ENCODE peak calls at places on chromosomes 4 and X, in four cellular contexts. One of them, this sample, is unnamed. For H3K27me3 and H3K36me3, the result is how much of the 10 kb centered on the place peaks cover.

GRCh38 chrX:100649550-100650356 is 5.8 kb downstream of the SRPX2 start:
- DNase-seq in neuronal stem cell: no peak
- DNase-seq in IMR-90: peak
- DNase-seq in Karpas-422: no peak
- DNase-seq in this sample: peak

GRCh38 chrX:67555578-67556203 is 11.9 kb downstream of the AR start:
- DNase-seq in neuronal stem cell: no peak
- DNase-seq in IMR-90: peak
- DNase-seq in Karpas-422: peak
- DNase-seq in this sample: peak

GRCh38 chr4:155353923-155354540 is 22.7 kb downstream of the MAP9 start:
- DNase-seq in neuronal stem cell: peak
- DNase-seq in IMR-90: peak
- DNase-seq in Karpas-422: peak
- DNase-seq in this sample: no peak

GRCh38 chr4:155339999-155340398 is 36.8 kb downstream of the MAP9 start:
- DNase-seq in neuronal stem cell: no peak
- DNase-seq in IMR-90: no peak
- DNase-seq in Karpas-422: peak
- DNase-seq in this sample: no peak

GRCh38 chrX:103846395-103846794 is 14.3 kb upstream of the RAB9B start:
- DNase-seq in neuronal stem cell: no peak
- DNase-seq in IMR-90: peak
- DNase-seq in Karpas-422: no peak
- DNase-seq in this sample: no peak

GRCh38 chrX:70664726-70665125 is 220.1 kb downstream of the DLG3 start:
- DNase-seq in neuronal stem cell: peak
- DNase-seq in IMR-90: peak
- DNase-seq in Karpas-422: peak
- DNase-seq in this sample: peak

GRCh38 chrX:136028383-136028984 is 43.2 kb downstream of the SLC9A6 start:
- DNase-seq in neuronal stem cell: peak
- DNase-seq in IMR-90: peak
- DNase-seq in Karpas-422: peak
- DNase-seq in this sample: peak

GRCh38 chr4:48295116-48295515 is 25.5 kb upstream of the TEC start:
- DNase-seq in neuronal stem cell: no peak
- DNase-seq in IMR-90: no peak
- DNase-seq in Karpas-422: no peak
- DNase-seq in this sample: no peak

GRCh38 chrX:83509246-83509801 is 1.2 kb downstream of the POU3F4 start:
- DNase-seq in neuronal stem cell: no peak
- DNase-seq in IMR-90: no peak
- DNase-seq in Karpas-422: no peak
- DNase-seq in this sample: peak

GRCh38 chr4:15007201-15007600 is 4.9 kb downstream of the CPEB2 start:
- DNase-seq in neuronal stem cell: no peak
- DNase-seq in IMR-90: no peak
- DNase-seq in Karpas-422: no peak
- DNase-seq in this sample: peak

GRCh38 chr4:39883645-39884044 is 94.1 kb downstream of the PDS5A start:
- DNase-seq in neuronal stem cell: no peak
- DNase-seq in IMR-90: peak
- DNase-seq in Karpas-422: no peak
- DNase-seq in this sample: no peak

GRCh38 chr4:86117781-86118302 is 242.0 kb downstream of the MAPK10 start:
- DNase-seq in neuronal stem cell: no peak
- DNase-seq in IMR-90: peak
- DNase-seq in Karpas-422: no peak
- DNase-seq in this sample: no peak

GRCh38 chr4:173168396-173169177 is at the start of gene GALNT7:
- DNase-seq in neuronal stem cell: peak
- DNase-seq in IMR-90: peak
- DNase-seq in Karpas-422: peak
- DNase-seq in this sample: peak

GRCh38 chrX:132292753-132293152 is 73.5 kb upstream of the RAP2C start:
- DNase-seq in neuronal stem cell: peak
- DNase-seq in IMR-90: peak
- DNase-seq in Karpas-422: peak
- DNase-seq in this sample: peak

GRCh38 chr4:68342139-68342538 is 7.8 kb downstream of the YTHDC1 start:
- DNase-seq in neuronal stem cell: no peak
- DNase-seq in IMR-90: peak
- DNase-seq in Karpas-422: no peak
- DNase-seq in this sample: no peak

GRCh38 chr4:14221176-14221575 is 593.7 kb upstream of the BOD1L1 start:
- DNase-seq in neuronal stem cell: no peak
- DNase-seq in IMR-90: peak
- DNase-seq in Karpas-422: no peak
- DNase-seq in this sample: no peak

GRCh38 chr4:54427826-54428225 is 198.7 kb downstream of the PDGFRA start:
- DNase-seq in neuronal stem cell: no peak
- DNase-seq in IMR-90: no peak
- DNase-seq in Karpas-422: no peak
- DNase-seq in this sample: no peak

GRCh38 chrX:97563531-97564133 is 679.9 kb downstream of the RPA4 start:
- DNase-seq in neuronal stem cell: no peak
- DNase-seq in IMR-90: peak
- DNase-seq in Karpas-422: peak
- DNase-seq in this sample: no peak

GRCh38 chr4:110787109-110787508 is 164.2 kb upstream of the PITX2 start:
- DNase-seq in neuronal stem cell: no peak
- DNase-seq in IMR-90: peak
- DNase-seq in Karpas-422: no peak
- DNase-seq in this sample: no peak

DNA sequence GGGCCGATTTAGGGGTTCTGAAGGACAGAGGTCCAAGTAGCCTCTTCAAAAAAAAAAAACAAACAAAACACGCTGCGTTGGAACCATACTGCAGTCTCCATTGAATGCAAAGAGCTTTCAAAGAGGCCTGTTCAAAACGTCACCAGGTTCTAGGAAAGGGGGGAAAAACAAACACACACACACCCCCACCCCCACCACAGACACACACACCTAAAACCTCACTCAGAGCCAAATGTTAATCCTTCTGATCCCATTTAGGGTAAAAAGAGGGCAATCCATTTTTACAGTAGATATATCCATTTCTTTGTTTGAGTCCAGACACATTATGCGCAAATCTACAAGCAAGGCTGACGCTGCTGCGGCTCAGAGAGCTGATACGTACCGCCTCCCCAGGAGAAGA is 1.4 kb downstream of the NKRF start:
- DNase-seq in neuronal stem cell: no peak
- DNase-seq in IMR-90: no peak
- DNase-seq in Karpas-422: no peak
- DNase-seq in this sample: no peak
- H3K4me3 ChIP-seq in neuronal stem cell: peak
- H3K4me3 ChIP-seq in IMR-90: peak
- H3K4me3 ChIP-seq in Karpas-422: peak
- H3K4me3 ChIP-seq in this sample: peak

GRCh38 chrX:27715610-27716009 is 92.2 kb upstream of the MAGEB10 start:
- DNase-seq in neuronal stem cell: no peak
- DNase-seq in IMR-90: no peak
- DNase-seq in Karpas-422: no peak
- DNase-seq in this sample: no peak
- H3K27me3 ChIP-seq in neuronal stem cell: under half
- H3K27me3 ChIP-seq in IMR-90: under half
- H3K27me3 ChIP-seq in Karpas-422: under half
- H3K27me3 ChIP-seq in this sample: under half

GRCh38 chr4:7007944-7008343 is 35.2 kb upstream of the TADA2B start:
- DNase-seq in neuronal stem cell: no peak
- DNase-seq in IMR-90: peak
- DNase-seq in Karpas-422: no peak
- DNase-seq in this sample: peak
- H3K36me3 ChIP-seq in neuronal stem cell: under half
- H3K36me3 ChIP-seq in IMR-90: under half
- H3K36me3 ChIP-seq in Karpas-422: under half
- H3K36me3 ChIP-seq in this sample: under half

GRCh38 chr4:25161599-25161960 is 1.3 kb upstream of the SEPSECS start:
- DNase-seq in neuronal stem cell: no peak
- DNase-seq in IMR-90: no peak
- DNase-seq in Karpas-422: peak
- DNase-seq in this sample: no peak
- H3K4me3 ChIP-seq in neuronal stem cell: no peak
- H3K4me3 ChIP-seq in IMR-90: peak
- H3K4me3 ChIP-seq in Karpas-422: peak
- H3K4me3 ChIP-seq in this sample: no peak

DNA sequence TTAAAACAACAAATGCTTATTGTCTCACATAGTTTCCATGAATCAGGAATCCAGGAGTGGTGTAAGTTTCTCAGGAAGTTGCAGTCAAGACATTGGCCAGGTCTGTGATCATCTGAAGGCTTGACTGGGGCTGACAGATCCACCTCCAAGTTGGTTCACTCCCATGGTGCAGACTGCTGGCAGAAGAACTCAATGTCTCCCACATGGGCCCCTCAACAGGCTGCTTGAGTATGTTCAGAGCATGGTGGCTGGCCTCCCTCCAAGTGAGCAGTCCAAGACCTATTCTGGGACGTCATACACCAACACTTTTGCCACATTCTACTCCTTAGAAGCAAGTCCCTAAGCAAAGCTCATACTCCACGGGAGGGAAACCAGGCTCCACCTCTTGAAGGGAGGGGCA is 35.4 kb downstream of the LGI2 start:
- DNase-seq in neuronal stem cell: no peak
- DNase-seq in IMR-90: no peak
- DNase-seq in Karpas-422: no peak
- DNase-seq in this sample: no peak
- H3K27me3 ChIP-seq in neuronal stem cell: under half
- H3K27me3 ChIP-seq in IMR-90: under half
- H3K27me3 ChIP-seq in Karpas-422: under half
- H3K27me3 ChIP-seq in this sample: under half

DNA sequence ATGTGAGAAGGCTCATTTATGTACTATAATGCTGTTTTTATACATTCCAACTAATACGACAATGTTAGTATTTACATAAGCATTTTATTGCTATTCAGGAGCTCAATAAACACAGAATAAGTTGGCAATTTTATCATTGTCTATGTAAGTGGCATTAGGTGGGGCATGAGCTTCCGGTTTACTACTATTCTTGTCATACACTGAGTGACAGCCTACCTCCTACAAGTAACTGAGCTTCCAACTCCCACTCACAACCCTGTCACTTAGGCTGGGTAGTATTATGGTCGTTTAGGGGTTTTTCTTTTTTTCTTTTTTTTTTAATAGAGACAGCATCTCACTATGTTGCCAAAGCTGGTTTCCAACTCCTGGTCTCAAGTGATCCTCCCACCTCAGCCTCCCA is 7.4 kb downstream of the PPID start:
- DNase-seq in neuronal stem cell: no peak
- DNase-seq in IMR-90: no peak
- DNase-seq in Karpas-422: no peak
- DNase-seq in this sample: no peak
- H3K36me3 ChIP-seq in neuronal stem cell: under half
- H3K36me3 ChIP-seq in IMR-90: under half
- H3K36me3 ChIP-seq in Karpas-422: half or more
- H3K36me3 ChIP-seq in this sample: under half

DNA sequence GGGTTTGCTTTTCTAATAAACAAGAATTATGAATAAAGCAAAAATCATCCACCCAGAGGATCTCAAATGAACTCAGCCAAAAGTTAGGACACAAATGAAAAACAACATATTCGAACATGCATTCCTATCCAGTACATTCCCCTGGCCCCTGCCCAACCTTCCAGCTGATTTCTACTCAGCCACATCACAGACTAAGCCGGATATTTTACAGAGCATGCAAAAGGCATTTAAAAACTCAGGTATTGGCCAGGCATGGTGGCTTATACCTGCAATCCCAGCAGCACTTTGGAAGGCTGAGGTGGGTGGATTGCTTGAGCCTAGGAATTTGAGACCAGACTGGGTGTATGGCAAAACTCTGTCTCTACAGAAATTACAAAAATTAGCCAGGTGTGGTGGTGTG is 54.6 kb downstream of the RELL1 start:
- DNase-seq in neuronal stem cell: no peak
- DNase-seq in IMR-90: peak
- DNase-seq in Karpas-422: no peak
- DNase-seq in this sample: no peak
- H3K4me3 ChIP-seq in neuronal stem cell: no peak
- H3K4me3 ChIP-seq in IMR-90: no peak
- H3K4me3 ChIP-seq in Karpas-422: no peak
- H3K4me3 ChIP-seq in this sample: no peak

GRCh38 chr4:5003372-5003857 is 15.8 kb downstream of the CYTL1 start:
- DNase-seq in neuronal stem cell: no peak
- DNase-seq in IMR-90: no peak
- DNase-seq in Karpas-422: no peak
- DNase-seq in this sample: no peak
- H3K27me3 ChIP-seq in neuronal stem cell: under half
- H3K27me3 ChIP-seq in IMR-90: under half
- H3K27me3 ChIP-seq in Karpas-422: under half
- H3K27me3 ChIP-seq in this sample: under half

This sample was measured in H7.